ENCODE peak calls at places on chromosomes 1 and 21, in six cellular contexts. One of them, this sample, is unnamed.
A peak's percentile ranks its signal among the peaks of the same experiment; 100 is the strongest.

GRCh38 chr1:160210563-160210962 is 5.4 kb downstream of the PEA15 start:
- DNase-seq in K562: no peak
- DNase-seq in IMR-90: no peak
- DNase-seq in HCT116: no peak
- DNase-seq in keratinocyte: no peak
- DNase-seq in A549: no peak
- DNase-seq in this sample: no peak

GRCh38 chr1:97138515-97139032 is 417.0 kb downstream of the PTBP2 start:
- DNase-seq in K562: no peak
- DNase-seq in IMR-90: no peak
- DNase-seq in HCT116: no peak
- DNase-seq in keratinocyte: no peak
- DNase-seq in A549: no peak
- DNase-seq in this sample: no peak

GRCh38 chr1:153353226-153353947 is 4.3 kb upstream of the S100A9 start:
- DNase-seq in K562: peak; percentile 49
- DNase-seq in IMR-90: no peak
- DNase-seq in HCT116: peak; percentile 8
- DNase-seq in keratinocyte: no peak
- DNase-seq in A549: peak; percentile 39
- DNase-seq in this sample: no peak

GRCh38 chr1:41656088-41656487 is 171.6 kb upstream of the EDN2 start:
- DNase-seq in K562: no peak
- DNase-seq in IMR-90: no peak
- DNase-seq in HCT116: no peak
- DNase-seq in keratinocyte: no peak
- DNase-seq in A549: no peak
- DNase-seq in this sample: no peak

GRCh38 chr1:182141040-182141439 is 79.5 kb upstream of the ZNF648 start:
- DNase-seq in K562: no peak
- DNase-seq in IMR-90: no peak
- DNase-seq in HCT116: no peak
- DNase-seq in keratinocyte: no peak
- DNase-seq in A549: no peak
- DNase-seq in this sample: peak; percentile 65

GRCh38 chr1:205648212-205648910 is 16.6 kb upstream of the ELK4 start:
- DNase-seq in K562: no peak
- DNase-seq in IMR-90: peak; percentile 35
- DNase-seq in HCT116: no peak
- DNase-seq in keratinocyte: no peak
- DNase-seq in A549: no peak
- DNase-seq in this sample: no peak

GRCh38 chr1:66641851-66642473 is 108.0 kb downstream of the SGIP1 start:
- DNase-seq in K562: no peak
- DNase-seq in IMR-90: no peak
- DNase-seq in HCT116: no peak
- DNase-seq in keratinocyte: no peak
- DNase-seq in A549: no peak
- DNase-seq in this sample: no peak

GRCh38 chr1:191498825-191499224 is 659.4 kb upstream of the RGS18 start:
- DNase-seq in K562: no peak
- DNase-seq in IMR-90: no peak
- DNase-seq in HCT116: no peak
- DNase-seq in keratinocyte: no peak
- DNase-seq in A549: no peak
- DNase-seq in this sample: no peak

GRCh38 chr21:29053656-29054055 is 19.8 kb downstream of the CCT8 start:
- DNase-seq in K562: no peak
- DNase-seq in IMR-90: peak; percentile 49
- DNase-seq in HCT116: no peak
- DNase-seq in keratinocyte: no peak
- DNase-seq in A549: no peak
- DNase-seq in this sample: no peak

GRCh38 chr1:153032677-153033308 is 1.8 kb downstream of the SPRR1B start:
- DNase-seq in K562: no peak
- DNase-seq in IMR-90: peak; percentile 48
- DNase-seq in HCT116: peak; percentile 36
- DNase-seq in keratinocyte: peak; percentile 91
- DNase-seq in A549: peak; percentile 44
- DNase-seq in this sample: peak; percentile 71

GRCh38 chr1:61140056-61140549 is 57.7 kb downstream of the NFIA start:
- DNase-seq in K562: no peak
- DNase-seq in IMR-90: no peak
- DNase-seq in HCT116: no peak
- DNase-seq in keratinocyte: no peak
- DNase-seq in A549: no peak
- DNase-seq in this sample: no peak

GRCh38 chr1:78047131-78047530 is 1.4 kb downstream of the GIPC2 start:
- DNase-seq in K562: no peak
- DNase-seq in IMR-90: no peak
- DNase-seq in HCT116: no peak
- DNase-seq in keratinocyte: no peak
- DNase-seq in A549: no peak
- DNase-seq in this sample: no peak

GRCh38 chr1:39902121-39902807 is 547 bp upstream of the MYCL start:
- DNase-seq in K562: peak; percentile 90
- DNase-seq in IMR-90: peak; percentile 26
- DNase-seq in HCT116: peak; percentile 70
- DNase-seq in keratinocyte: no peak
- DNase-seq in A549: peak; percentile 59
- DNase-seq in this sample: peak; percentile 61

GRCh38 chr1:41804176-41804575 is 114.5 kb downstream of the HIVEP3 start:
- DNase-seq in K562: no peak
- DNase-seq in IMR-90: no peak
- DNase-seq in HCT116: no peak
- DNase-seq in keratinocyte: no peak
- DNase-seq in A549: no peak
- DNase-seq in this sample: no peak

GRCh38 chr1:94986783-94987182 is 59.9 kb upstream of the CNN3 start:
- DNase-seq in K562: no peak
- DNase-seq in IMR-90: peak; percentile 84
- DNase-seq in HCT116: no peak
- DNase-seq in keratinocyte: peak; percentile 15
- DNase-seq in A549: no peak
- DNase-seq in this sample: no peak

GRCh38 chr1:36924282-36924791 is 110.0 kb downstream of the GRIK3 start:
- DNase-seq in K562: peak; percentile 70
- DNase-seq in IMR-90: peak; percentile 18
- DNase-seq in HCT116: no peak
- DNase-seq in keratinocyte: no peak
- DNase-seq in A549: peak; percentile 9
- DNase-seq in this sample: peak; percentile 46

GRCh38 chr1:115430717-115431116 is 92.7 kb upstream of the NGF start:
- DNase-seq in K562: no peak
- DNase-seq in IMR-90: peak; percentile 96
- DNase-seq in HCT116: peak; percentile 61
- DNase-seq in keratinocyte: peak; percentile 89
- DNase-seq in A549: peak; percentile 83
- DNase-seq in this sample: peak; percentile 64

GRCh38 chr1:218361298-218362065 is 16.3 kb downstream of the TGFB2 start:
- DNase-seq in K562: no peak
- DNase-seq in IMR-90: peak; percentile 80
- DNase-seq in HCT116: peak; percentile 31
- DNase-seq in keratinocyte: no peak
- DNase-seq in A549: peak; percentile 77
- DNase-seq in this sample: no peak

GRCh38 chr1:230788561-230789275 is 41.5 kb downstream of the CAPN9 start:
- DNase-seq in K562: no peak
- DNase-seq in IMR-90: no peak
- DNase-seq in HCT116: no peak
- DNase-seq in keratinocyte: no peak
- DNase-seq in A549: no peak
- DNase-seq in this sample: no peak

GRCh38 chr1:92956254-92956653 is 5.0 kb downstream of the DIPK1A start:
- DNase-seq in K562: no peak
- DNase-seq in IMR-90: no peak
- DNase-seq in HCT116: no peak
- DNase-seq in keratinocyte: no peak
- DNase-seq in A549: no peak
- DNase-seq in this sample: no peak

GRCh38 chr1:183239793-183240625 is 53.9 kb downstream of the LAMC2 start:
- DNase-seq in K562: no peak
- DNase-seq in IMR-90: no peak
- DNase-seq in HCT116: no peak
- DNase-seq in keratinocyte: no peak
- DNase-seq in A549: no peak
- DNase-seq in this sample: no peak
- H3K4me2 ChIP-seq in K562: no peak overlapping the region
- H3K4me2 ChIP-seq in IMR-90: no peak overlapping the region
- H3K4me2 ChIP-seq in HCT116: no peak overlapping the region
- H3K4me2 ChIP-seq in keratinocyte: no peak overlapping the region
- H3K4me2 ChIP-seq in A549: no peak overlapping the region
- H3K4me2 ChIP-seq in this sample: no peak overlapping the region

GRCh38 chr1:10699470-10699835 is 97.0 kb downstream of the CASZ1 start:
- DNase-seq in K562: no peak
- DNase-seq in IMR-90: no peak
- DNase-seq in HCT116: no peak
- DNase-seq in keratinocyte: no peak
- DNase-seq in A549: no peak
- DNase-seq in this sample: peak; percentile 54
- H3K4me2 ChIP-seq in K562: no peak overlapping the region
- H3K4me2 ChIP-seq in IMR-90: no peak overlapping the region
- H3K4me2 ChIP-seq in HCT116: peak overlapping the region; percentile 29
- H3K4me2 ChIP-seq in keratinocyte: peak overlapping the region; percentile 48
- H3K4me2 ChIP-seq in A549: no peak overlapping the region
- H3K4me2 ChIP-seq in this sample: peak overlapping the region; percentile 75

DNA sequence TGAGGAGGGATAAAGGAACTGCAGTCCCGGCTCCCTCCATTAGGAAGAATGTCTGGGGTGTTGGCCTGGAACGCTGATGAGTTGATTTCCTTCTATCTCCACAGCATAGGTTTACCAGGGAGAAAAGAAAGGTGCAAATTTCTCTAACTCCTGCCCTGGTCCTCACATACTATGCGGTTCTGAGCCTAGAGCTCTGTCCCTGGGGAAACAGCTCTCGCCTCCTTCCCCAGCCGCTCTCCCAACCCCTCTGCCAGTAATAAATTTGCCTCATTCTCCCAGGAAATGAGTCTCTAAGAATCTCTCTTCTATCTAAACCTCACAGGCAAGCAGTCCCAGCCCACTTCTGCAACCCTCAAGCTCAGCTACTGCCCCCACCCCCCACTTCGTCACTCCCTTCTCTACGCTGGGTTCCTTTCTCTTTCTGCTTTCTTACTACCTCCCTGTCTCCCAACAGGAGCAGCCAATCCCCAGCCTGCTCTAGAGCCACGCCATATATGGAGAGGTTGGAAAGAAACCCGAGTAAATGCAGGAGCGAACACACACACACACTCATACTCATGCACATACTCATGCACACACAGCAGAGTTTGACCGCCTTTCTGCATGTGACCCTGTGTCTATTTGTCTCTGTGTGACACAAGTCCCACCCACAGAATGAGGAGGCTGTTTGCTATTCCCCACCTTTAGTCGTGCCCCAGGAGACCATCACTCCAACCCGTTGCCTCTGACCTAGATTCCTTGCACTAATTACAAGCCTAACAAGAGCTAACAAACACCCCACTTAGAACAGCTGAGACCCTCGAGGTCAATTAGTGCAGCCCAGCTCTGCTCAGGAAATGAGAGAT is 13.4 kb downstream of the PLEKHO1 start:
- DNase-seq in K562: peak; percentile 84
- DNase-seq in IMR-90: peak; percentile 100
- DNase-seq in HCT116: no peak
- DNase-seq in keratinocyte: peak; percentile 65
- DNase-seq in A549: peak; percentile 49
- DNase-seq in this sample: no peak
- H3K4me2 ChIP-seq in K562: peak overlapping the region; percentile 86
- H3K4me2 ChIP-seq in IMR-90: peak overlapping the region; percentile 68
- H3K4me2 ChIP-seq in HCT116: no peak overlapping the region
- H3K4me2 ChIP-seq in keratinocyte: peak overlapping the region; percentile 79
- H3K4me2 ChIP-seq in A549: no peak overlapping the region
- H3K4me2 ChIP-seq in this sample: no peak overlapping the region

GRCh38 chr1:208000001-208000400 is 89.1 kb upstream of the CD34 start:
- DNase-seq in K562: no peak
- DNase-seq in IMR-90: no peak
- DNase-seq in HCT116: no peak
- DNase-seq in keratinocyte: no peak
- DNase-seq in A549: no peak
- DNase-seq in this sample: no peak

GRCh38 chr1:208000504-208000903 is 89.6 kb upstream of the CD34 start:
- DNase-seq in K562: no peak
- DNase-seq in IMR-90: no peak
- DNase-seq in HCT116: no peak
- DNase-seq in keratinocyte: no peak
- DNase-seq in A549: no peak
- DNase-seq in this sample: no peak

GRCh38 chr1:207997486-207998268 is 86.8 kb upstream of the CD34 start:
- DNase-seq in K562: peak; percentile 75
- DNase-seq in IMR-90: peak; percentile 68
- DNase-seq in HCT116: peak; percentile 41
- DNase-seq in keratinocyte: peak; percentile 13
- DNase-seq in A549: peak; percentile 69
- DNase-seq in this sample: peak; percentile 45

GRCh38 chr1:207999274-207999915 is 88.5 kb upstream of the CD34 start:
- DNase-seq in K562: no peak
- DNase-seq in IMR-90: no peak
- DNase-seq in HCT116: no peak
- DNase-seq in keratinocyte: no peak
- DNase-seq in A549: no peak
- DNase-seq in this sample: no peak

GRCh38 chr1:207998691-207999090 is 87.8 kb upstream of the CD34 start:
- DNase-seq in K562: no peak
- DNase-seq in IMR-90: no peak
- DNase-seq in HCT116: no peak
- DNase-seq in keratinocyte: no peak
- DNase-seq in A549: no peak
- DNase-seq in this sample: no peak
- H3K4me2 ChIP-seq in K562: no peak overlapping the region
- H3K4me2 ChIP-seq in IMR-90: no peak overlapping the region
- H3K4me2 ChIP-seq in HCT116: no peak overlapping the region
- H3K4me2 ChIP-seq in keratinocyte: no peak overlapping the region
- H3K4me2 ChIP-seq in A549: no peak overlapping the region
- H3K4me2 ChIP-seq in this sample: no peak overlapping the region

DNA sequence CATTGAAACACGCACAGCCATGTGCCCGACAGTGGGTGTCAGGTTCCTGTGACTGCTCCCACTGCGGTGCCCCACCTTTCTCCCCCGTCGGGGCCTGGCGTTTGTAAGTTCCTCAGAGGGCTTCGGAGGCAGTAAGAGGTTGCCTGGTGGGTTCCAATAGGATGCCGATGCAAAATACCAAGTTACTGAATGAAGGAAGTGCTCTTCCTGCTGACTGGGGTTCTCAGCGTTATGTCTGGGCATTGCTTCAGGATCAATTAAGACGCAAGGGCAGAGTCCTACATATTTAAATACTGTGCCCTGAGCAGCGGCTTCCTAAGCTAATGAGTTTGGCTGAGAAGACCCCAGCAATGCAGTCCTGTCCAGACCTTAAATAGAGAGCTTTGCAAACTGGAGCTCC is 28.9 kb upstream of the DNAJC11 start:
- DNase-seq in K562: no peak
- DNase-seq in IMR-90: no peak
- DNase-seq in HCT116: no peak
- DNase-seq in keratinocyte: no peak
- DNase-seq in A549: no peak
- DNase-seq in this sample: no peak
- H3K4me2 ChIP-seq in K562: no peak overlapping the region
- H3K4me2 ChIP-seq in IMR-90: no peak overlapping the region
- H3K4me2 ChIP-seq in HCT116: no peak overlapping the region
- H3K4me2 ChIP-seq in keratinocyte: no peak overlapping the region
- H3K4me2 ChIP-seq in A549: no peak overlapping the region
- H3K4me2 ChIP-seq in this sample: no peak overlapping the region

This sample was measured in PC-9.